ENCODE peak calls at places on chromosomes 5 and 9, in nine cellular contexts. C is AG10803, B is GM23248, T is lung microvascular endothelial cell, U is HCEC 1CT, I is ovary, W is cardiac muscle cell, M is brain pericyte, F is hepatocyte. Y is an unnamed sample.

GRCh38 chr9:117932585-117932984 is 228.4 kb downstream of the TLR4 start:
- DNase-seq in M (no peak), W (no peak), I (no peak), F (no peak), B (no peak), T (no peak), U (no peak), C (no peak), Y (no peak)

GRCh38 chr5:91670565-91670964 is 287.4 kb upstream of the ARRDC3 start:
- DNase-seq in I (no peak), F (no peak), U (no peak), C (no peak), T (no peak), M (no peak), B (no peak), W (no peak), Y (no peak)

GRCh38 chr5:67475489-67475888 is 278.9 kb upstream of the CD180 start:
- DNase-seq in M (no peak), B (peak), C (no peak), W (no peak), T (no peak), F (no peak), I (no peak), U (no peak), Y (no peak)

GRCh38 chr5:2960309-2960708 is 208.8 kb upstream of the IRX2 start:
- DNase-seq in M (no peak), W (no peak), C (no peak), I (no peak), T (no peak), F (no peak), B (no peak), U (no peak), Y (no peak)

GRCh38 chr9:38687389-38687842 is 32.5 kb downstream of the FAM240B start:
- DNase-seq in C (no peak), W (peak), F (peak), T (peak), B (no peak), I (peak), U (no peak), M (no peak), Y (no peak)

GRCh38 chr9:109192732-109193361 is 25.8 kb upstream of the FRRS1L start:
- DNase-seq in C (no peak), U (no peak), F (peak), T (peak), M (no peak), B (peak), I (peak), W (peak), Y (no peak)

GRCh38 chr5:66520854-66521253 is 75.3 kb upstream of the MAST4 start:
- DNase-seq in M (no peak), U (no peak), F (no peak), I (no peak), B (no peak), C (no peak), W (no peak), T (no peak), Y (no peak)

GRCh38 chr5:176519810-176520720 is 17.1 kb downstream of the RNF44 start:
- DNase-seq in T (no peak), U (no peak), W (no peak), M (no peak), B (no peak), F (no peak), I (no peak), C (no peak), Y (no peak)

GRCh38 chr5:29950416-29951145 is 1242.9 kb upstream of the CDH6 start:
- DNase-seq in C (no peak), U (no peak), B (no peak), I (no peak), W (no peak), F (no peak), T (no peak), M (no peak), Y (no peak)

GRCh38 chr5:90968319-90968718 is 409.7 kb downstream of the ADGRV1 start:
- DNase-seq in M (no peak), T (peak), W (peak), F (no peak), U (no peak), I (no peak), B (peak), C (peak), Y (no peak)

GRCh38 chr9:34331191-34331590 is 1.8 kb downstream of the NUDT2 start:
- DNase-seq in W (no peak), U (no peak), C (no peak), T (no peak), M (no peak), F (no peak), I (no peak), B (no peak), Y (no peak)

GRCh38 chr9:91037511-91038482 is 236.2 kb downstream of the SYK start:
- DNase-seq in I (peak), B (peak), F (peak), M (peak), U (peak), C (peak), W (peak), T (peak), Y (no peak)

GRCh38 chr5:93320920-93321319 is 260.1 kb downstream of the NR2F1-AS1 start:
- DNase-seq in F (no peak), M (no peak), B (no peak), I (no peak), T (no peak), U (no peak), W (peak), C (no peak), Y (no peak)

GRCh38 chr9:137354845-137355420 is 52.9 kb upstream of the NRARP start:
- DNase-seq in F (no peak), W (no peak), M (no peak), T (no peak), C (no peak), U (no peak), B (no peak), I (no peak), Y (no peak)

GRCh38 chr9:125961037-125961436 is 213.9 kb downstream of the PBX3 start:
- DNase-seq in M (no peak), W (no peak), U (no peak), F (no peak), B (no peak), I (no peak), C (no peak), T (no peak), Y (no peak)

GRCh38 chr5:17401509-17402290 is 96.3 kb upstream of the TAF11L2 start:
- DNase-seq in F (no peak), W (no peak), C (no peak), U (no peak), M (no peak), T (no peak), I (no peak), B (no peak), Y (no peak)

GRCh38 chr9:117178596-117179111 is 236.2 kb downstream of the ASTN2 start:
- DNase-seq in W (no peak), B (no peak), C (no peak), U (no peak), F (no peak), I (no peak), T (no peak), M (no peak), Y (no peak)

GRCh38 chr5:41843456-41844112 is 26.6 kb downstream of the OXCT1 start:
- DNase-seq in I (no peak), M (peak), B (peak), U (peak), T (peak), W (peak), F (peak), C (peak), Y (no peak)